ENCODE peak calls at places on chromosomes 12 and 14, in five cellular contexts. J is brain microvascular endothelial cell; O is foreskin fibroblast; T is mucosa of descending colon; R is CD8-positive, alpha-beta memory T cell. B is an unnamed sample.

GRCh38 chr12:6934110-6934509 is 6.4 kb downstream of the ATN1 start:
- DNase-seq in O (peak; percentile 57), J (no peak), T (peak; percentile 65), R (no peak), B (no peak)

GRCh38 chr12:109739747-109740693 is 26.4 kb downstream of the FAM222A start:
- DNase-seq in T (peak; percentile 13), R (no peak), O (no peak), J (no peak), B (no peak)

GRCh38 chr14:105863296-105864108 is 337.1 kb downstream of the TMEM121 start:
- DNase-seq in R (no peak), T (peak; percentile 40), O (no peak), J (no peak), B (no peak)

GRCh38 chr14:101058571-101058970 is 155.0 kb upstream of the RTL1 start:
- DNase-seq in O (no peak), R (no peak), T (no peak), J (no peak), B (peak; percentile 11)

GRCh38 chr12:69687390-69687789 is 11.7 kb downstream of the BEST3 start:
- DNase-seq in O (no peak), R (no peak), J (no peak), T (no peak), B (no peak)

GRCh38 chr12:16046266-16046665 is 135.1 kb downstream of the DERA start:
- DNase-seq in T (no peak), O (no peak), J (no peak), R (no peak), B (no peak)

GRCh38 chr12:8992086-8992409 is 2.7 kb downstream of the KLRG1 start:
- DNase-seq in R (no peak), O (no peak), J (no peak), T (no peak), B (no peak)

GRCh38 chr12:69225251-69225910 is 14.0 kb upstream of the CPSF6 start:
- DNase-seq in T (no peak), J (no peak), R (no peak), O (peak; percentile 19), B (no peak)

GRCh38 chr14:70317969-70318634 is 41.4 kb downstream of the COX16 start:
- DNase-seq in J (peak; percentile 64), R (no peak), O (peak; percentile 71), T (no peak), B (peak; percentile 4)

GRCh38 chr12:54641554-54641953 is 6.6 kb downstream of the DCD start:
- DNase-seq in O (no peak), R (no peak), T (no peak), J (no peak), B (no peak)

GRCh38 chr12:56190695-56191155 is 1.4 kb upstream of the SMARCC2 start:
- DNase-seq in J (no peak), R (no peak), O (no peak), T (no peak), B (no peak)

GRCh38 chr12:54988402-54989054 is 4.0 kb upstream of the TESPA1 start:
- DNase-seq in J (peak; percentile 14), O (peak; percentile 47), T (peak; percentile 69), R (no peak), B (no peak)

GRCh38 chr12:68453876-68454275 is 121.7 kb upstream of the MDM1 start:
- DNase-seq in O (no peak), R (no peak), J (peak; percentile 36), T (no peak), B (no peak)

GRCh38 chr12:68178184-68178583 is 18.6 kb upstream of the IFNG start:
- DNase-seq in T (no peak), R (no peak), J (no peak), O (no peak), B (no peak)

GRCh38 chr14:33792387-33793368 is 158.2 kb downstream of the EGLN3 start:
- DNase-seq in J (peak; percentile 65), R (peak; percentile 34), O (peak; percentile 91), T (peak; percentile 69), B (peak; percentile 35)

GRCh38 chr12:113152835-113153814 is 3.6 kb downstream of the CFAP73 start:
- DNase-seq in O (peak; percentile 92), T (peak; percentile 76), R (peak; percentile 34), J (peak; percentile 45), B (peak; percentile 10)

GRCh38 chr14:22370084-22370847 is 218.8 kb downstream of the DAD1 start:
- DNase-seq in O (no peak), R (no peak), T (no peak), J (no peak), B (no peak)

GRCh38 chr12:69620921-69621320 is 10.2 kb upstream of the LRRC10 start:
- DNase-seq in O (no peak), R (no peak), T (no peak), J (no peak), B (no peak)

GRCh38 chr12:9727813-9728212 is 5.1 kb downstream of the CLECL1 start:
- DNase-seq in O (no peak), R (no peak), J (no peak), T (no peak), B (no peak)

GRCh38 chr12:2291182-2291832 is 238.5 kb downstream of the CACNA1C start:
- DNase-seq in R (no peak), J (peak; percentile 23), O (peak; percentile 41), T (no peak), B (no peak)

GRCh38 chr12:60210756-60211155 is 614.9 kb downstream of the SLC16A7 start:
- DNase-seq in J (no peak), R (no peak), T (no peak), O (no peak), B (no peak)

GRCh38 chr12:57772429-57773322 is at the start of gene EEF1AKMT3:
- DNase-seq in J (peak; percentile 33), O (peak; percentile 77), T (peak; percentile 84), R (peak; percentile 30), B (no peak)

GRCh38 chr14:52694761-52695480 is 437 bp downstream of the ERO1A start:
- DNase-seq in J (peak; percentile 16), R (peak; percentile 28), O (peak; percentile 59), T (peak; percentile 71), B (no peak)

GRCh38 chr12:40312982-40313576 is 88.3 kb downstream of the LRRK2 start:
- DNase-seq in J (no peak), O (peak; percentile 57), R (no peak), T (no peak), B (no peak)

GRCh38 chr12:49880756-49881390 is 22.8 kb downstream of the FAIM2 start:
- DNase-seq in J (no peak), O (no peak), T (no peak), R (no peak), B (no peak)

GRCh38 chr12:41604830-41605229 is 416.7 kb downstream of the PDZRN4 start:
- DNase-seq in J (no peak), T (no peak), O (no peak), R (no peak), B (no peak)

GRCh38 chr14:58638231-58639205 is 756 bp downstream of the DACT1 start:
- DNase-seq in O (peak; percentile 60), R (no peak), J (no peak), T (peak; percentile 54), B (no peak)

GRCh38 chr14:98131406-98131805 is 1140.6 kb downstream of the BCL11B start:
- DNase-seq in T (no peak), O (no peak), J (peak; percentile 18), R (no peak), B (no peak)

GRCh38 chr14:88804035-88804434 is 11.3 kb upstream of the EML5 start:
- DNase-seq in T (no peak), R (no peak), J (no peak), O (peak; percentile 42), B (no peak)

GRCh38 chr14:53144244-53144643 is 8.9 kb downstream of the DDHD1 start:
- DNase-seq in T (no peak), O (no peak), J (no peak), R (no peak), B (no peak)

DNA sequence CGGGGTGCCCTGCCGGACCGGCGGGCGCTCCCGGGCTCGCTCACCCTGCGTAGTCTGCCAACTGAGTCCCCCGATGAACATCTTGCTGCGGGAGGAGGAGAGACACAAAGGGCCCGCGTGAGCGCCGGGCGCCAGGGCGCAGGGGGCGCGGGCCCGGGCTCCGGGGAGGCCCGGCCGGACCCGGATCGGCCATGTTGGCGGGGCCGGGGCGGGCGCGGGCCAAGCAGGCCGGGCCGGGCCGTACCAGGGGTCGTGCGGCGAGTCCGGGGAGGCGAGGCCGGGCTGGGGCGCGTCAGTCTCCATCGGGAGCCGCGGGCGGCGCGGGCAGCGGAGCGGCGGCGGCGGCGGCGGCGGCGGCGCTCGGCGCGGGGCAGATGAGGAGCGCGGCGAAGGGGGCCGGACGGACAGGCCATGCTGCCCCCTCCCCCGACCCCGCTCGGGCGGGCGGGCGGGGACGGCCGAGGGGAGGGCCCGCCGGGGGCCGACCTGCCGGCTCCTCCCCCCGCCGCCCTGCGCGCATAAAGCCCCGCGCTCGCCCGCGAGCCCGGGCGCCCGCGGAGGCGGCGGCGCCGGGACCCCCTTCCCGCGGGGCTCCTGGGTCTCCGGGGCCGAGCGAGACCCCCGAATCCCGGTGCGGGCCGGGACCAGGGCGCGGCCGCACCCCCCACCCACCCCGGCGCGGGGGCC is at the start of gene MSI1:
- DNase-seq in T (no peak), R (no peak), J (no peak), O (no peak), B (no peak)
- H3K4me3 ChIP-seq in T (peak within 1 kb of the TSS; percentile 24), R (no peak within 1 kb of the TSS), J (peak within 1 kb of the TSS; percentile 29), O (no peak within 1 kb of the TSS), B (no peak within 1 kb of the TSS)

GRCh38 chr14:91387996-91388395 is 29.6 kb downstream of the CCDC88C start:
- DNase-seq in R (no peak), J (no peak), T (peak; percentile 40), O (no peak), B (no peak)
- H3K4me3 ChIP-seq in R (peak overlapping the region; percentile 33), J (no peak overlapping the region), T (no peak overlapping the region), O (no peak overlapping the region), B (no peak overlapping the region)

GRCh38 chr12:22047495-22047894 is 1.5 kb downstream of the CMAS start:
- DNase-seq in T (no peak), O (no peak), J (no peak), R (no peak), B (no peak)
- H3K4me3 ChIP-seq in T (no peak overlapping the region), O (no peak overlapping the region), J (no peak overlapping the region), R (no peak overlapping the region), B (no peak overlapping the region)

GRCh38 chr12:77060883-77061240 is 4.5 kb downstream of the E2F7 start:
- DNase-seq in O (no peak), T (no peak), J (no peak), R (no peak), B (no peak)
- H3K4me3 ChIP-seq in O (no peak overlapping the region), T (no peak overlapping the region), J (no peak overlapping the region), R (no peak overlapping the region), B (no peak overlapping the region)

GRCh38 chr12:47811581-47812484 is 7.9 kb downstream of the HDAC7 start:
- DNase-seq in T (peak; percentile 63), R (no peak), O (peak; percentile 86), J (peak; percentile 67), B (no peak)
- H3K4me3 ChIP-seq in T (no peak overlapping the region), R (peak overlapping the region; percentile 52), O (no peak overlapping the region), J (peak overlapping the region; percentile 9), B (no peak overlapping the region)

GRCh38 chr14:76694106-76694505 is 67.2 kb upstream of the VASH1 start:
- DNase-seq in T (no peak), O (no peak), R (no peak), J (no peak), B (no peak)
- H3K4me3 ChIP-seq in T (no peak overlapping the region), O (no peak overlapping the region), R (no peak overlapping the region), J (no peak overlapping the region), B (no peak overlapping the region)